ENCODE peak calls at places on chromosomes 11 and 22, in six cellular contexts. R is tibial nerve, T is transverse colon, B is thyroid gland, U is body of pancreas, X is ovary. D is an unnamed sample.

GRCh38 chr11:75474878-75475766 is 42.1 kb upstream of the KLHL35 start:
- DNase-seq in T (peak; percentile 46), R (peak; percentile 55), B (peak; percentile 32), U (peak; percentile 39), X (peak; percentile 69), D (peak; percentile 58)

GRCh38 chr11:27174026-27174425 is 133.4 kb downstream of the BBOX1 start:
- DNase-seq in U (no peak), R (no peak), X (no peak), B (peak; percentile 18), T (no peak), D (no peak)

GRCh38 chr11:44727373-44728084 is 767 bp downstream of the TSPAN18 start:
- DNase-seq in U (peak; percentile 76), X (peak; percentile 89), B (peak; percentile 76), T (peak; percentile 78), R (peak; percentile 63), D (peak; percentile 89)

GRCh38 chr11:70782401-70782913 is 384.1 kb downstream of the CTTN start:
- DNase-seq in X (no peak), B (no peak), R (no peak), U (no peak), T (no peak), D (no peak)

GRCh38 chr11:37952035-37952434 is 1354.0 kb upstream of the RAG2 start:
- DNase-seq in T (no peak), U (no peak), B (no peak), X (no peak), R (no peak), D (no peak)

GRCh38 chr11:62671272-62671603 is 235 bp upstream of the UQCC3 start:
- DNase-seq in B (no peak), X (no peak), U (no peak), T (no peak), R (no peak), D (peak; percentile 36)

GRCh38 chr11:18064035-18064434 is 18.0 kb upstream of the TPH1 start:
- DNase-seq in R (no peak), X (no peak), T (no peak), B (peak; percentile 11), U (peak; percentile 68), D (no peak)

GRCh38 chr11:65382804-65383368 is 440 bp upstream of the SLC25A45 start:
- DNase-seq in B (peak; percentile 96), T (peak; percentile 91), U (peak; percentile 93), R (no peak), X (peak; percentile 89), D (no peak)

GRCh38 chr11:10622957-10623787 is 54.7 kb upstream of the LYVE1 start:
- DNase-seq in U (no peak), R (no peak), X (no peak), B (no peak), T (no peak), D (peak; percentile 20)

GRCh38 chr11:128194226-128194625 is 393.1 kb downstream of the ETS1 start:
- DNase-seq in U (no peak), T (no peak), X (no peak), R (no peak), B (no peak), D (no peak)

GRCh38 chr11:134558258-134558835 is 146.3 kb upstream of the B3GAT1 start:
- DNase-seq in T (no peak), B (no peak), X (no peak), R (no peak), U (no peak), D (no peak)

GRCh38 chr22:29722587-29722986 is 2.8 kb downstream of the CABP7 start:
- DNase-seq in U (no peak), B (no peak), R (no peak), X (no peak), T (no peak), D (no peak)

GRCh38 chr11:101661559-101661958 is 77.8 kb upstream of the TRPC6 start:
- DNase-seq in U (no peak), B (no peak), R (no peak), T (no peak), X (no peak), D (no peak)

GRCh38 chr11:47256374-47256773 is 1.4 kb upstream of the NR1H3 start:
- DNase-seq in X (no peak), B (no peak), T (no peak), U (no peak), R (no peak), D (no peak)
- H3K4me1 ChIP-seq in X (peaks cover 10% of the 10 kb centered on the region), B (peaks cover 53% of the 10 kb centered on the region), T (peaks cover 26% of the 10 kb centered on the region), U (peaks cover 47% of the 10 kb centered on the region), R (no peaks in the 10 kb centered on the region), D (peaks cover 45% of the 10 kb centered on the region)

DNA sequence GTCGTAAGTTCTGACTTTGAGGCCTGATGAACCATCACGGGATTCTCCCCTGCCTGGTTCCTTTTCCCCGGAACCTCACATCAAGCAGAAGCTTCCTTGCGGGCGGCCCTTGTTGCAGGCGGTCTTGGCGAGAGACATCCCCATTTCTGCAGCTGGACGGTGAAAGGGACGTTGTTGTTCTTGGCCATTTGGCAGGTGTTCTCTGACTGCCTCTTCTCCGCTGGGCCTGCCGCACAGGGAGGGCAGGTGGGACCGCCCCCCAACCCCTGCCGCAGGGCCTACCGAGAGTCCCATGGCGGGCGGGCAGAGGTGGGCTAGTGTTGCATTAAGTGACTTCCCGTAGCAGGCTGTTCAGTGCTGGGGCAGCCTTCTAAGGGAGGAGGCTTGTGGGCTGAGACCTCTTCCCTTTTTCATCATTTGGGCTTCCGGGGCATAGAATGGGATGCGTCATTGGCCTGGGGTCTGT is 26.9 kb upstream of the GRAMD4 start:
- DNase-seq in B (no peak), X (no peak), R (peak; percentile 48), T (peak; percentile 55), U (no peak), D (peak; percentile 53)
- TF ChIP-seq POLR2A in B (no peak), X (no peak), R (peak; percentile 44), T (peak; percentile 50), U (peak; percentile 7), D (no peak)

DNA sequence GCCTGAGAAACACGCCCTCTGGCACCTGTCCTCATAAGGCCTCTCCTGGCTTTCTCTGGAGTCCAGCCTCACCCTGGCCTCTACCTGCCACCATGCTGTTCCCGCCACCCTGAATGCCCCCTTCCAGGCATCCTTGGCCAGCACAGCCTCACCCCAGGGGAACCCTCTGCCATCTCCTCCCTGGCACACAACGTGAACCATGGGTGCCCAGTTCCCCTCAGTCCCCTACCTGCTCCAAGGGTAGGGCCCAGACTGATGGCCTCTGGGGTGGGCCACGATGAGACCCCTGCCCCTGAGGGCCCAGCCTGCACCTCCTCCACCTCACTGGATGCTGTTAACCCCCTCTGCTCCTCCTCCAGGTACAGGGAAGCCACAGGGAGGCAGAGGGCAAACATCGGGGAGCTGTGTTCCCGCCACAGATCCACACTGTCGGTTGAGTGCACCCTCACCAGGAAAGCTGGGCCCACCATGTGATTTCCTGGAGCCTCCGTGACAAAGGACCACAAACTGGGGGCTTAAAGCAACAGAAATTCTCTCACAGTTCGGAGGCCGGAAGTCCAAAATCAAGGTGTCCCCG is 169.6 kb downstream of the BRD1 start:
- DNase-seq in T (no peak), X (peak; percentile 4), U (no peak), B (no peak), R (no peak), D (no peak)
- H3K4me3 ChIP-seq in T (no peak overlapping the region), X (no peak overlapping the region), U (no peak overlapping the region), B (no peak overlapping the region), R (no peak overlapping the region), D (no peak overlapping the region)

GRCh38 chr11:118633319-118633690 is 25.9 kb downstream of the PHLDB1 start:
- DNase-seq in T (no peak), U (no peak), R (no peak), B (no peak), X (no peak), D (no peak)

GRCh38 chr11:118635237-118635591 is 27.8 kb downstream of the PHLDB1 start:
- DNase-seq in U (peak; percentile 53), T (no peak), R (no peak), X (peak; percentile 53), B (peak; percentile 75), D (peak; percentile 63)

GRCh38 chr11:118634435-118635236 is 27.2 kb downstream of the PHLDB1 start:
- DNase-seq in B (peak; percentile 92), U (peak; percentile 93), X (peak; percentile 93), T (peak; percentile 88), R (peak; percentile 60), D (peak; percentile 88)

GRCh38 chr11:118632577-118633318 is 25.3 kb downstream of the PHLDB1 start:
- DNase-seq in X (no peak), B (no peak), U (no peak), T (no peak), R (no peak), D (no peak)

GRCh38 chr11:118633979-118634378 is 26.6 kb downstream of the PHLDB1 start:
- DNase-seq in B (no peak), X (no peak), U (no peak), R (no peak), T (no peak), D (no peak)
- H3K4me1 ChIP-seq in B (peaks cover 35% of the 10 kb centered on the region), X (peaks cover 6% of the 10 kb centered on the region), U (peaks cover 37% of the 10 kb centered on the region), R (peaks cover 4% of the 10 kb centered on the region), T (peaks cover 24% of the 10 kb centered on the region), D (peaks cover 20% of the 10 kb centered on the region)

DNA sequence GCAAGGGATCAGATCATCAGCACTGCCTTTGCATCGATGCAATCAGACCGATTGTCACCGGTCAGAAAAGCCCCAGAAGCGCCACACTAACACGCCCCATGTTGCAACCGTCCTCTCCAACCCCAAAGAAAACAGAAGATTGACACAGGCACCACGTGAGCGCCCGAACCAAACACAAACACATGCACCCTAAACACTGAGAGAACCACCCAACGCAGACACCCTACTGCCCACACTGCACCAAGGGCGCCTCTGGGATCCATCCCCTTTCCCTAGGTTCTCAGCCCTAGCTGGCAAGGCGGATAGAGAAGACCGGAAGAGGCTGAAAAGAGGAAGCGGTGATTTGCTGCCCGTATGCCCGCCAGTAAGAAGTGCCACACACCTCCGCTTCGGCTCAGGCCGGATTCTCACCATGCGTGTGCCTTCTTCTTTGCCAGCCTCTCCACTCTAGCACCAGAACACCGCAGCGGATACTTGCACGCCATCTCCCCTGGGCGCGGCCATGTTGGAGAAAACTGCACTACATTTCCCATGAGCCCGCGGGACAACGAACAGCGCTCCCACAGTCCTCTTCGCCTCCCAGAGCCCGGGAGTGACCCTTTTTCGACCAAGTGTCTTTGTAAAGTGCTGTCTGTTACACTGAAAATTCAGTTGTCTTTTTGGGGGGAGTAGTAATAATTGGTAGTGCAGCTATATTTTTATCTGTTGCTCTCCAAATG is at the start of gene ALKBH8:
- DNase-seq in R (peak; percentile 74), T (peak; percentile 81), U (peak; percentile 81), X (peak; percentile 69), B (peak; percentile 70), D (peak; percentile 91)
- TF ChIP-seq POLR2A in R (no peak), T (no peak), U (peak; percentile 37), X (no peak), B (no peak), D (no peak)

DNA sequence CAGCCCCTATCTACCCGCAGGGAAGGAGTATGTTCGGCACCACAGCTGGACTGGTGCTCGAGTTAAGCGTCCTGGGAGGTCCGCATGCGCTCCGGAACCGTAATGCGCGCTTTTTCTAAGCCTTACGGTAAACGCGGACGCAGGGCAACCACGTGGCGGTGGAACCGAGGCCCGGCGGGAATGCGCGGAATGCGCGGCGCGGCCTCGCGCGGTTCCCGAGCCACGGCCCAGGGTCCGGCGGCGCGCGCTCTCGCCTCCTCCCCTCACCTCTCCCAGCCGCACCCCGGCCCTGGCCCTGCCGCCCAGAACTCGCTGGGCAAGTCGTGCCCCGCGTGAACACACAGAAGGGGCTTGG is 4.5 kb upstream of the CCND1 start:
- DNase-seq in B (peak; percentile 83), T (peak; percentile 73), X (peak; percentile 59), U (peak; percentile 71), R (peak; percentile 64), D (peak; percentile 89)
- H3K4me3 ChIP-seq in B (peak overlapping the region; percentile 17), T (peak overlapping the region; percentile 26), X (peak overlapping the region; percentile 3), U (no peak overlapping the region), R (peak overlapping the region; percentile 81), D (peak overlapping the region; percentile 33)

GRCh38 chr11:121930004-121930965 is 185.7 kb downstream of the BLID start:
- DNase-seq in U (peak; percentile 6), T (no peak), X (no peak), R (no peak), B (peak; percentile 22), D (no peak)
- H3K4me1 ChIP-seq in U (peaks cover 12% of the 10 kb centered on the region), T (no peaks in the 10 kb centered on the region), X (peaks cover 2% of the 10 kb centered on the region), R (no peaks in the 10 kb centered on the region), B (peaks cover 13% of the 10 kb centered on the region), D (peaks cover 30% of the 10 kb centered on the region)

D was measured in testis.